ENCODE peak calls at places on chromosomes 4 and X, in eight cellular contexts. Z is upper lobe of right lung; G is A172; T is activated CD4-positive, CD25-positive, alpha-beta regulatory T cell; J is occipital lobe; U is NB4; D is T follicular helper cell; X is NCI-H748 treated with DMSO at 0.1 percent for 48 hours. N is an unnamed sample.
A peak's percentile ranks its signal among the peaks of the same experiment; 100 is the strongest.

GRCh38 chrX:107574054-107574683 is 54.1 kb upstream of the PRPS1 start:
- DNase-seq in Z (no peak), G (peak; percentile 8), T (no peak), J (no peak), U (no peak), D (no peak), X (no peak), N (peak; percentile 50)

GRCh38 chrX:152949114-152949513 is 44.8 kb downstream of the PNMA5 start:
- DNase-seq in Z (no peak), G (no peak), T (no peak), J (no peak), U (no peak), D (no peak), X (no peak), N (no peak)

GRCh38 chrX:108165349-108166111 is 74.0 kb downstream of the ATG4A start:
- DNase-seq in Z (no peak), G (peak; percentile 21), T (no peak), J (no peak), U (peak; percentile 16), D (no peak), X (no peak), N (no peak)

GRCh38 chrX:357693-358471 is 28.8 kb downstream of the PPP2R3B start:
- DNase-seq in Z (peak; percentile 64), G (peak; percentile 91), T (peak; percentile 15), J (no peak), U (peak; percentile 72), D (peak; percentile 18), X (no peak), N (no peak)

GRCh38 chr4:71126719-71127118 is 133.3 kb downstream of the DCK start:
- DNase-seq in Z (no peak), G (peak; percentile 46), T (no peak), J (no peak), U (no peak), D (no peak), X (no peak), N (peak; percentile 85)

GRCh38 chrX:124338733-124339514 is 6.5 kb downstream of the TEX13D start:
- DNase-seq in Z (no peak), G (no peak), T (no peak), J (no peak), U (no peak), D (no peak), X (no peak), N (no peak)

GRCh38 chrX:30283456-30284200 is 25.6 kb downstream of the NR0B1 start:
- DNase-seq in Z (no peak), G (peak; percentile 95), T (no peak), J (no peak), U (peak; percentile 69), D (no peak), X (no peak), N (peak; percentile 86)

GRCh38 chr4:38424171-38424871 is 239.7 kb upstream of the KLF3 start:
- DNase-seq in Z (no peak), G (no peak), T (no peak), J (no peak), U (no peak), D (no peak), X (no peak), N (no peak)

GRCh38 chrX:66676990-66677389 is 38.1 kb upstream of the EDA2R start:
- DNase-seq in Z (no peak), G (peak; percentile 72), T (no peak), J (no peak), U (no peak), D (no peak), X (no peak), N (peak; percentile 66)

GRCh38 chr4:7547368-7548040 is 112.8 kb upstream of the PSAPL1 start:
- DNase-seq in Z (no peak), G (no peak), T (no peak), J (no peak), U (no peak), D (no peak), X (peak; percentile 56), N (peak; percentile 97)

GRCh38 chr4:3862640-3863420 is 96.6 kb downstream of the ADRA2C start:
- DNase-seq in Z (no peak), G (no peak), T (no peak), J (no peak), U (no peak), D (no peak), X (no peak), N (no peak)

GRCh38 chrX:48937065-48937907 is 18.5 kb upstream of the PIM2 start:
- DNase-seq in Z (peak; percentile 86), G (peak; percentile 48), T (peak; percentile 83), J (no peak), U (peak; percentile 94), D (peak; percentile 81), X (no peak), N (no peak)

GRCh38 chrX:9285342-9285771 is 179.5 kb upstream of the TBL1X start:
- DNase-seq in Z (no peak), G (no peak), T (peak; percentile 0), J (no peak), U (peak; percentile 74), D (no peak), X (no peak), N (no peak)

GRCh38 chr4:47716017-47716416 is 121.8 kb downstream of the CORIN start:
- DNase-seq in Z (no peak), G (no peak), T (no peak), J (no peak), U (no peak), D (no peak), X (no peak), N (no peak)

GRCh38 chrX:48498374-48498809 is 10.4 kb upstream of the PORCN start:
- DNase-seq in Z (no peak), G (peak; percentile 95), T (no peak), J (no peak), U (peak; percentile 65), D (no peak), X (no peak), N (no peak)

GRCh38 chrX:57453901-57454300 is 137.9 kb upstream of the ZXDB start:
- DNase-seq in Z (no peak), G (no peak), T (no peak), J (no peak), U (peak; percentile 53), D (no peak), X (peak; percentile 13), N (no peak)

GRCh38 chrX:84216406-84216805 is 28.4 kb upstream of the RPS6KA6 start:
- DNase-seq in Z (no peak), G (no peak), T (no peak), J (no peak), U (no peak), D (no peak), X (peak; percentile 17), N (no peak)

GRCh38 chr4:151324449-151325319 is 721 bp downstream of the SH3D19 start:
- DNase-seq in Z (peak; percentile 71), G (peak; percentile 74), T (no peak), J (peak; percentile 63), U (no peak), D (no peak), X (peak; percentile 34), N (no peak)

GRCh38 chrX:100649550-100650356 is 5.8 kb downstream of the SRPX2 start:
- DNase-seq in Z (peak; percentile 59), G (no peak), T (no peak), J (no peak), U (peak; percentile 3), D (no peak), X (no peak), N (no peak)

GRCh38 chrX:115642895-115643530 is 82.0 kb downstream of the PLS3 start:
- DNase-seq in Z (no peak), G (peak; percentile 1), T (no peak), J (no peak), U (peak; percentile 44), D (peak; percentile 20), X (peak; percentile 14), N (no peak)

GRCh38 chr4:99710020-99710419 is 52.4 kb upstream of the C4orf54 start:
- DNase-seq in Z (no peak), G (no peak), T (no peak), J (no peak), U (no peak), D (no peak), X (no peak), N (peak; percentile 27)

GRCh38 chr4:116005037-116005805 is 891.8 kb upstream of the NDST4 start:
- DNase-seq in Z (no peak), G (no peak), T (no peak), J (no peak), U (no peak), D (no peak), X (no peak), N (no peak)

GRCh38 chrX:144801786-144802185 is 445.5 kb upstream of the SPANXN1 start:
- DNase-seq in Z (no peak), G (peak; percentile 93), T (no peak), J (no peak), U (no peak), D (no peak), X (no peak), N (no peak)

GRCh38 chrX:49199906-49200771 is at the start of gene SYP:
- DNase-seq in Z (peak; percentile 93), G (peak; percentile 74), T (peak; percentile 79), J (peak; percentile 72), U (peak; percentile 90), D (peak; percentile 84), X (peak; percentile 53), N (no peak)

GRCh38 chr4:153204247-153205027 is at the start of gene TRIM2:
- DNase-seq in Z (peak; percentile 73), G (peak; percentile 63), T (no peak), J (peak; percentile 65), U (no peak), D (no peak), X (peak; percentile 61), N (no peak)

GRCh38 chr4:4859799-4860380 is 425 bp downstream of the MSX1 start:
- DNase-seq in Z (no peak), G (no peak), T (no peak), J (no peak), U (peak; percentile 51), D (no peak), X (no peak), N (no peak)

GRCh38 chr4:144910753-144911152 is 187.2 kb downstream of the ANAPC10 start:
- DNase-seq in Z (no peak), G (no peak), T (no peak), J (no peak), U (no peak), D (no peak), X (no peak), N (no peak)

GRCh38 chrX:148043456-148043855 is 62.3 kb downstream of the FMR1NB start:
- DNase-seq in Z (no peak), G (peak; percentile 67), T (no peak), J (no peak), U (peak; percentile 41), D (no peak), X (no peak), N (peak; percentile 13)

N was measured in foreskin keratinocyte.